ENCODE peak calls at places on chromosomes 5 and 9, in five cellular contexts. B, F, A, C and Q are unnamed samples. For H3K27me3 and H3K4me1, the result is how much of the 10 kb centered on the place peaks cover.

GRCh38 chr9:96425500-96426169 is 7.5 kb upstream of the ZNF367 start:
- DNase-seq in A (no peak), C (no peak), B (no peak), F (no peak), Q (no peak)

GRCh38 chr9:126162611-126163381 is 163.8 kb upstream of the MVB12B start:
- DNase-seq in C (no peak), A (no peak), F (no peak), B (peak), Q (peak)

GRCh38 chr9:80650964-80651555 is 1038.3 kb downstream of the TLE1 start:
- DNase-seq in F (no peak), B (no peak), A (no peak), C (no peak), Q (no peak)

GRCh38 chr5:150431574-150431973 is 18.0 kb downstream of the RPS14 start:
- DNase-seq in F (no peak), C (no peak), A (no peak), B (no peak), Q (no peak)

GRCh38 chr9:136144450-136144849 is 25.8 kb upstream of the TMEM250 start:
- DNase-seq in C (no peak), F (no peak), B (no peak), A (no peak), Q (no peak)

GRCh38 chr9:89022902-89023301 is 31.6 kb downstream of the S1PR3 start:
- DNase-seq in A (no peak), B (no peak), C (no peak), F (no peak), Q (peak)

GRCh38 chr5:146426853-146427618 is 20.1 kb upstream of the TCERG1 start:
- DNase-seq in B (no peak), F (no peak), A (no peak), C (no peak), Q (no peak)

GRCh38 chr5:389891-390290 is 53.1 kb upstream of the EXOC3 start:
- DNase-seq in A (no peak), C (no peak), B (peak), F (no peak), Q (no peak)

GRCh38 chr9:71655778-71656177 is 112.5 kb downstream of the CEMIP2 start:
- DNase-seq in F (no peak), A (no peak), C (no peak), B (no peak), Q (no peak)

GRCh38 chr9:22244141-22245011 is 202.2 kb upstream of the DMRTA1 start:
- DNase-seq in A (peak), C (no peak), F (no peak), B (no peak), Q (no peak)

GRCh38 chr5:95955996-95956899 is 5.4 kb downstream of the ELL2 start:
- DNase-seq in C (no peak), B (no peak), A (no peak), F (no peak), Q (no peak)

GRCh38 chr5:93665649-93666048 is 75.8 kb downstream of the POU5F2 start:
- DNase-seq in B (no peak), F (no peak), A (no peak), C (no peak), Q (no peak)

GRCh38 chr5:78605611-78606010 is 43.0 kb downstream of the LHFPL2 start:
- DNase-seq in A (no peak), C (no peak), F (no peak), B (no peak), Q (no peak)

GRCh38 chr5:38846379-38846967 is 661 bp downstream of the OSMR start:
- DNase-seq in C (no peak), A (no peak), B (peak), F (no peak), Q (no peak)

GRCh38 chr5:53037141-53037859 is 48.1 kb downstream of the ITGA2 start:
- DNase-seq in F (no peak), C (no peak), B (no peak), A (no peak), Q (no peak)

GRCh38 chr5:6480133-6481051 is 31.7 kb downstream of the UBE2QL1 start:
- DNase-seq in B (no peak), F (no peak), A (no peak), C (no peak), Q (no peak)

GRCh38 chr5:159905496-159905895 is 10.8 kb upstream of the ADRA1B start:
- DNase-seq in A (peak), F (no peak), C (no peak), B (no peak), Q (no peak)

GRCh38 chr9:108783318-108784127 is 72.3 kb downstream of the ACTL7B start:
- DNase-seq in B (no peak), C (no peak), F (no peak), A (no peak), Q (no peak)

GRCh38 chr5:123429993-123430392 is 6.8 kb upstream of the CEP120 start:
- DNase-seq in B (no peak), C (no peak), F (no peak), A (no peak), Q (no peak)

GRCh38 chr5:16095612-16096011 is 84.0 kb downstream of the MARCHF11 start:
- DNase-seq in A (no peak), B (no peak), C (no peak), F (no peak), Q (no peak)

GRCh38 chr9:81490605-81491331 is 198.6 kb downstream of the TLE1 start:
- DNase-seq in A (no peak), F (no peak), C (no peak), B (no peak), Q (no peak)

GRCh38 chr5:78647838-78648358 is 674 bp downstream of the LHFPL2 start:
- DNase-seq in F (no peak), A (peak), C (no peak), B (no peak), Q (peak)

GRCh38 chr9:134537891-134538520 is 103.6 kb upstream of the COL5A1 start:
- DNase-seq in F (no peak), A (no peak), C (no peak), B (no peak), Q (peak)

GRCh38 chr5:133423618-133424282 is 188.6 kb downstream of the FSTL4 start:
- DNase-seq in B (peak), C (peak), A (peak), F (peak), Q (peak)

GRCh38 chr5:55294935-55295334 is 12.6 kb downstream of the DHX29 start:
- DNase-seq in A (no peak), F (no peak), B (no peak), C (no peak), Q (no peak)

GRCh38 chr9:95507456-95508241 is 9.1 kb downstream of the PTCH1 start:
- DNase-seq in B (peak), A (peak), C (no peak), F (no peak), Q (no peak)

GRCh38 chr5:173451031-173451430 is 122.8 kb upstream of the STC2 start:
- DNase-seq in B (peak), C (no peak), F (peak), A (no peak), Q (no peak)

DNA sequence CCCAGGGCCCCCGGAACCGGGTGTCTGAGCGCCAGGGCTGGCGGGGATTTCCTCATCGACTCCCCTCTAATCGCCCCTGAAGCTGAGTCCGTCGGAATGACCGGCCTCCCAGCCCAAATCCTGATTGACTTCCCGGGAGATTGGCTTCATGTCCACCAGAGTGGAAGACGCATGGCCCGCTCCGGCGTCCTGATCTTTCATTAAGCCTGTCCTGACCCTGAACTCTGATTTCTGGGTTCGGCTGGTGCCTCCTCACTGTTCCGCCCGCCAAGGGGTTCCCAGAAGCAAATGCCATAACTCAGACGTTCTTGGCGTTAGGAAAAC is 17.6 kb downstream of the FIBCD1 start:
- DNase-seq in A (no peak), B (no peak), F (no peak), C (no peak), Q (no peak)
- H3K27me3 ChIP-seq in A (half or more), B (under half), F (under half), C (under half), Q (under half)

GRCh38 chr9:131695366-131696162 is 44.3 kb downstream of the RAPGEF1 start:
- DNase-seq in B (no peak), C (no peak), A (no peak), F (no peak), Q (no peak)
- H3K4me1 ChIP-seq in B (under half), C (under half), A (under half), F (under half), Q (half or more)

GRCh38 chr5:68320094-68320986 is 104.8 kb downstream of the PIK3R1 start:
- DNase-seq in C (no peak), F (no peak), A (peak), B (no peak), Q (no peak)
- H3K27ac ChIP-seq in C (no peak), F (no peak), A (peak), B (no peak), Q (no peak)

GRCh38 chr9:6109571-6109970 is 94.1 kb upstream of the RANBP6 start:
- DNase-seq in C (no peak), F (no peak), A (no peak), B (no peak), Q (no peak)

GRCh38 chr9:6109986-6110385 is 94.6 kb upstream of the RANBP6 start:
- DNase-seq in A (no peak), B (no peak), C (no peak), F (no peak), Q (no peak)

GRCh38 chr9:6105738-6106137 is 90.3 kb upstream of the RANBP6 start:
- DNase-seq in A (no peak), B (no peak), F (no peak), C (no peak), Q (no peak)

DNA sequence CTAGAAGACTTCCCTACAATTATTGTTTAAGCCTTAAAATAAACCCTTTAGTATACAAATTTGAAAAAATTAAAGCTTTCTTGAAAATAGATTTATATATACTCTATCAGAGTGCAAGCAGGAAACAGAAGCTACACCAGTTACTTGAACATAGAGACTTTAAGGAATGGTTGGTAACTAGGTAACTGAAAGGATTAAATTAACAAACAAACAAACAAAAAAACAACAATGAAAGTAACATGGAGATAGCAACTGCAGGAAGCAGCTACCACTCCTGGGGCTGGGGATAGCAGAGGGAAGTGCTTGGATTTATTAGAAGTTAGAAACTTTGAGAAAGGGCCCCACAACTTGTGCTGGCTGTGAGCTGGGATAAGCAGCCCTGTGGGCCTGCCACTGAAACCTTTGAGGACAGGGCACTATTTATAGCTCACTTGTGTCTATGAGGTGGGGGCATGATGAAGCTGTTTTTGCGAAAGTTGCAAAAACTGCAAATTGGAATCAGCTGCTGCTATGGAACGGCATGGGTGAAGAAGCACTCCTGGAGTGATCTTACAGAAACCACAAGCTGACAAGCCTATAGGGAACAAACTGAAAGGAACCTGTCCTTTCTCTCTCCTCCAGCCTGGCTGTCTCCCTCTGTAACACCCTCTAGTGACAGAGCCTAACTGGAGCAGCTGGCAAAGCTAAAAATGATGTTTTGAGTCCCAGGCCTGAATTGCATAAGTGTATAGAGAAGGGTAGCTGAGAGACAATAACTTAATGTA is 91.3 kb upstream of the RANBP6 start:
- DNase-seq in A (no peak), F (peak), B (peak), C (peak), Q (no peak)
- H3K27me3 ChIP-seq in A (under half), F (under half), B (under half), C (under half), Q (under half)

DNA sequence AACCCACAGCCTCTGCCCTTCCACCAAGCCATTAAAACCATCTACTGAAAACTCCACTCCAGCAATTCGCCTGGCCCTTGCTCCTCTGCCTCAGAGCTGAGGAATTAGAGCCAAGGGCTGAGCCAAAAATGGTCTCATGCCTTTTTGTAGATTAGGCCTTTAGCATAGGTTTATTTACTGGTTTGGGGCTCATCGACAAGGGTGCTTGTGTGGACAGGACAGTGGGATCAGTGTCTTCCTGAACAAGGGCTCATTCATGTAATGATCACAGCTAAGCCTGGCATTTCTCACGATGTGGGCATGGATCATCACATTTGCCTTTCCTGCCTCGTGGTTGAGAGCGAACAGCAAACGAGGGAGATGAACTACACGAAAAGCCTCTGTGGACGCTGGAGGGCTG is 59.2 kb upstream of the PHF24 start:
- DNase-seq in B (no peak), C (no peak), A (no peak), F (no peak), Q (no peak)
- H3K4me1 ChIP-seq in B (under half), C (under half), A (under half), F (under half), Q (under half)

DNA sequence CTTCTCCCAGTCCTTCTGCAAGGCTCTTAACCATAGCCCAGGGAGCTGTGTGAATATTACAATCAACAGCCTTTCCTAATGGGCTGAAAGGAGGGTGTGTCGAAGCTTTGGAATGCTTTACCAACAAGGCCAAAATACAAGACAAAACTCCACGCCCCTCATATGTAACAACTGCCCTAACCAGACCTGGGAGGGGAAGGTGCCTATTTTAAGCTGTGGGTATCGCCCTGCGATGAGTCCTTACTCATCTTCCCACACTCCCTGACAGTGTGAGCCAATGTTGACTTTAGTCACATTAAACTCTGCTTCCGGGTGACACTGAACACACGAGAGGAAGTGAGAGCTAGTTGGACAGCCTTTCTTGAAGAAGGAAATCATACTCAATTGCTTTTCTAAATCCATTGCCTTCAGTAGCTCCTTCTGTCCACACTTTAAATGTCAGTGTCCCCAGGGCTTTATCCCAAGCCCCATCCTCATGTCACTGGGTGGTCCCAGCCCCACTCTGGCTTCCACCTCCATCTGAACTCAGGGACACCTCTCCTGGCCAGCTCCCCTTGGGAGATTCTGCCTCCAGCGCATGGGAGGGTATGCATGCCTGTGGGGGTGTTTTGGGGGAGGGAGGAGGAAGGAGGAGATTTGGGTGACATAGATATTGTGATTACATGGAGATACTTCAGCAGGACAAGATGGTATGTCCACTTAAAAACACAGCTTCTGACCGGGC is 6.5 kb upstream of the TBC1D9B start:
- DNase-seq in F (no peak), A (peak), C (no peak), B (no peak), Q (no peak)
- H3K27ac ChIP-seq in F (no peak), A (peak), C (no peak), B (no peak), Q (peak)

GRCh38 chr5:1853531-1853930 is 29.2 kb downstream of the IRX4 start:
- DNase-seq in B (no peak), F (no peak), A (no peak), C (no peak), Q (no peak)

GRCh38 chr5:1852324-1852947 is 30.3 kb downstream of the IRX4 start:
- DNase-seq in C (no peak), B (no peak), F (no peak), A (no peak), Q (no peak)

GRCh38 chr5:1855075-1855474 is 27.6 kb downstream of the IRX4 start:
- DNase-seq in B (no peak), F (no peak), A (no peak), C (no peak), Q (no peak)

GRCh38 chr5:1850324-1851154 is 32.2 kb downstream of the IRX4 start:
- DNase-seq in F (no peak), C (no peak), A (no peak), B (no peak), Q (no peak)

DNA sequence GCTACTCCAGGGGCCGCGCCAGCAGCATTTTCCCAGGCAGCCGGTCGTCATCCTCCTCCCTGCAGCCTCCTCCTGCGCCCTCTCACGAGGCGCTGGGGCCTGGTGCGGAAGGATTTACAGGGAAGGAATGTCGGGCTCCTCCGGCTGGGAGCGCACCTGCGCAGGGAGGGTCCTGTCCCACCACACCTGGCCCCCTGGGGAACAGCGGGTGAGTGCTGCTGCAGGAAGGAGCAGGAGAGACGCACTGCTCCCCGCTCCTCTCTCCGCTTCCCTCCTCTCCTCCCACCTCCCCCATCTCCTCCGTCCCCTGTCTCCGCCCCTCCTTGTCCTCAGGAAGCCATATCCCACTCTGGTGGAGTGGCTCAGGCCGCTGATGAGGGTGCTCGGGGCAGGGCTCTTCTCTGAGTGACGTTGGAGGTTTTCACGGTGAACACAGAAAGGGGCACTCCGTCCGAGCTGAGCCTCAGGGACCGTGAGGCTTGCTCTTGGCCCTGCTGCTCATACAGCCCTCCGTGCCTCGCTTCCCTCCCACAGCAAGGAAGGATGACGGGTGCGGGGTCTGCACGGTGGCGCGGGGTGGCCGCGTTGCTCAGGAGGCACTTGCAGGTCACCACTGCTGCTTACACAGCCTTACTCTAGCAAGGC is 31.3 kb downstream of the IRX4 start:
- DNase-seq in C (no peak), F (no peak), B (peak), A (no peak), Q (no peak)
- H3K27me3 ChIP-seq in C (half or more), F (under half), B (half or more), A (half or more), Q (half or more)

DNA sequence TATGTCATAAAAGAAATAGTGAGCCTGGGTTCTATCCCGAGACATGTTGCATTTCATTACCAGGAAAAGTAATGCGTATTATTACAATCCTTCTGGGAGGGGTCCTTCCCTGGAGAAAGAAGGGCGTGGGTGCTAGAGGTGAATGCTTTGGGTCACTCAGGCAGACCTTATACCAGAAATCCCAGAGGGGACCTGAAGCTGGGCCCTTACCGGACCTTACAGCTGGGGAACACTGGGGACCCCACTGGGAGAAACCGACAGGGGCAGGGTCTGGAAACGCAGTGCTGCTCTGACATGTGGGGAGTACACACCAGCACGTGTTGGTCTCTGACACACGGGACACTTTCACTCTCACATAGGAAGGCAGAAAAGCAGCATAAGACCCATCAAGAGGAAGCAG is 71.3 kb downstream of the LMNB1 start:
- DNase-seq in A (no peak), F (no peak), C (no peak), B (peak), Q (no peak)
- H3K4me1 ChIP-seq in A (under half), F (under half), C (under half), B (under half), Q (under half)